ENCODE peak calls at places on chromosomes 13 and 19, in ten cellular contexts. W, L, K, I, V, R, Z, O, T and S are unnamed samples.
A peak's percentile ranks its signal among the peaks of the same experiment; 100 is the strongest.

GRCh38 chr13:46633416-46633815 is 80.4 kb downstream of the LRCH1 start:
- DNase-seq in I (no peak), T (peak; percentile 96), W (no peak), K (no peak), Z (no peak), L (no peak), V (no peak), R (no peak), O (no peak), S (no peak)

GRCh38 chr13:65036999-65037398 is 2193.1 kb downstream of the PCDH9 start:
- DNase-seq in I (no peak), R (no peak), O (no peak), W (no peak), Z (no peak), L (no peak), T (no peak), K (no peak), V (no peak), S (no peak)

GRCh38 chr19:46076951-46077814 is 36.4 kb upstream of the IGFL4 start:
- DNase-seq in O (peak; percentile 98), K (peak; percentile 57), L (peak; percentile 29), V (peak; percentile 91), Z (no peak), W (no peak), I (peak; percentile 87), R (peak; percentile 44), T (peak; percentile 78), S (no peak)

GRCh38 chr19:45973564-45974338 is at the start of gene NOVA2:
- DNase-seq in I (peak; percentile 96), Z (no peak), W (peak; percentile 83), K (peak; percentile 24), L (peak; percentile 39), R (no peak), V (peak; percentile 70), O (peak; percentile 71), T (peak; percentile 42), S (no peak)

GRCh38 chr13:95896302-95896701 is 156.9 kb downstream of the UGGT2 start:
- DNase-seq in K (no peak), I (no peak), R (no peak), T (peak; percentile 44), W (no peak), Z (no peak), O (no peak), L (no peak), V (no peak), S (no peak)

GRCh38 chr13:102651892-102652291 is 43.0 kb downstream of the METTL21C start:
- DNase-seq in I (no peak), W (no peak), T (peak; percentile 84), L (no peak), V (peak; percentile 22), K (no peak), R (no peak), Z (no peak), O (no peak), S (no peak)

GRCh38 chr13:37495046-37495445 is 103.5 kb downstream of the POSTN start:
- DNase-seq in I (no peak), K (no peak), R (no peak), W (no peak), V (no peak), T (peak; percentile 92), O (peak; percentile 27), L (no peak), Z (no peak), S (no peak)

GRCh38 chr13:39106216-39106995 is 68.2 kb downstream of the NHLRC3 start:
- DNase-seq in K (peak; percentile 42), L (no peak), O (peak; percentile 7), T (peak; percentile 2), Z (no peak), R (no peak), V (no peak), I (no peak), W (no peak), S (no peak)

GRCh38 chr19:11699931-11700794 is 38.6 kb downstream of the ZNF823 start:
- DNase-seq in L (no peak), O (peak; percentile 39), R (peak; percentile 54), I (no peak), Z (no peak), W (no peak), T (peak; percentile 27), V (peak; percentile 59), K (peak; percentile 63), S (no peak)

GRCh38 chr13:45658586-45659235 is 43.2 kb upstream of the ERICH6B start:
- DNase-seq in W (no peak), I (no peak), T (peak; percentile 34), Z (no peak), L (no peak), V (no peak), R (no peak), O (no peak), K (no peak), S (no peak)

GRCh38 chr19:49150106-49150943 is 4.9 kb downstream of the HRC start:
- DNase-seq in Z (no peak), R (peak; percentile 81), L (peak; percentile 37), I (peak; percentile 92), O (peak; percentile 92), W (peak; percentile 82), K (peak; percentile 82), T (peak; percentile 79), V (peak; percentile 93), S (peak; percentile 30)

GRCh38 chr19:56137405-56137804 is 3.7 kb upstream of the ZNF444 start:
- DNase-seq in V (no peak), R (no peak), O (no peak), I (no peak), L (no peak), W (no peak), K (no peak), Z (no peak), T (no peak), S (no peak)

GRCh38 chr19:16661480-16662034 is 618 bp downstream of the TMEM38A start:
- DNase-seq in O (no peak), I (peak; percentile 48), W (peak; percentile 73), V (peak; percentile 24), Z (peak; percentile 1), L (peak; percentile 22), K (peak; percentile 56), T (no peak), R (no peak), S (no peak)